ENCODE peak calls at places on chromosomes 13 and 19, in eight cellular contexts. S is CD8-positive, alpha-beta memory T cell; P is activated T-helper 9 cell treated with anti-CD3 and anti-CD28 coated beads, Interleukin-2, amount 50 U/mL, for 16 hours; I is PC-3; U is HS-27A; O is endodermal cell; C is fibroblast of lung; H is substantia nigra. J is an unnamed sample.

GRCh38 chr19:18915639-18916038 is 3.5 kb downstream of the COPE start:
- DNase-seq in O (peak; percentile 87), H (peak; percentile 74), C (peak; percentile 47), P (no peak), S (no peak), I (peak; percentile 55), U (no peak), J (peak; percentile 71)

GRCh38 chr13:50845211-50845610 is 1.7 kb upstream of the DLEU7 start:
- DNase-seq in O (no peak), P (no peak), S (no peak), I (no peak), C (peak; percentile 18), H (no peak), U (no peak), J (no peak)

GRCh38 chr19:4575267-4575793 is 15.8 kb upstream of the SEMA6B start:
- DNase-seq in C (peak; percentile 97), P (no peak), S (no peak), I (peak; percentile 90), O (peak; percentile 96), U (peak; percentile 91), H (no peak), J (peak; percentile 62)

GRCh38 chr19:30447276-30447870 is 75.2 kb downstream of the ZNF536 start:
- DNase-seq in I (no peak), O (no peak), H (no peak), P (no peak), S (no peak), C (no peak), U (no peak), J (no peak)

GRCh38 chr13:23980160-23980551 is 82.9 kb upstream of the C1QTNF9B start:
- DNase-seq in C (peak; percentile 76), O (peak; percentile 93), U (no peak), I (peak; percentile 63), S (peak; percentile 89), P (peak; percentile 81), H (peak; percentile 84), J (peak; percentile 65)

GRCh38 chr13:99876651-99877050 is 94.9 kb downstream of the ZIC5 start:
- DNase-seq in P (no peak), U (no peak), S (no peak), O (no peak), I (no peak), C (no peak), H (no peak), J (no peak)

GRCh38 chr19:782195-783043 is 14.8 kb upstream of the PTBP1 start:
- DNase-seq in I (peak; percentile 86), U (peak; percentile 68), O (peak; percentile 86), P (no peak), H (no peak), C (peak; percentile 33), S (no peak), J (no peak)

GRCh38 chr19:50949792-50950320 is 3.0 kb downstream of the KLK5 start:
- DNase-seq in C (no peak), I (no peak), H (no peak), U (no peak), S (no peak), O (peak; percentile 55), P (no peak), J (no peak)

GRCh38 chr19:46976845-46977320 is 42.8 kb upstream of the NPAS1 start:
- DNase-seq in H (no peak), P (no peak), C (peak; percentile 49), U (peak; percentile 84), I (no peak), S (no peak), O (peak; percentile 94), J (no peak)

GRCh38 chr19:36686365-36687213 is 823 bp upstream of the ZNF567 start:
- DNase-seq in P (no peak), S (no peak), U (no peak), C (peak; percentile 12), I (peak; percentile 2), H (no peak), O (peak; percentile 52), J (peak; percentile 33)

GRCh38 chr19:47186337-47187022 is 44.5 kb downstream of the BBC3 start:
- DNase-seq in H (no peak), U (no peak), I (no peak), C (no peak), S (peak; percentile 91), P (peak; percentile 59), O (no peak), J (no peak)

GRCh38 chr13:21435710-21436151 is 23.4 kb downstream of the ZDHHC20 start:
- DNase-seq in U (peak; percentile 36), S (no peak), I (peak; percentile 62), C (peak; percentile 85), H (peak; percentile 42), P (peak; percentile 6), O (no peak), J (peak; percentile 12)

GRCh38 chr13:43697323-43697722 is 89.4 kb downstream of the ENOX1 start:
- DNase-seq in I (no peak), C (no peak), U (no peak), S (no peak), H (no peak), P (no peak), O (no peak), J (no peak)

GRCh38 chr19:50449236-50449899 is 16.7 kb downstream of the MYBPC2 start:
- DNase-seq in H (no peak), C (no peak), S (no peak), O (no peak), P (no peak), U (no peak), I (peak; percentile 21), J (no peak)

GRCh38 chr19:11284535-11284934 is 11.4 kb upstream of the TSPAN16 start:
- DNase-seq in S (no peak), I (no peak), P (no peak), H (no peak), O (no peak), C (no peak), U (no peak), J (no peak)

GRCh38 chr13:113853518-113854237 is 10.2 kb downstream of the GAS6 start:
- DNase-seq in C (peak; percentile 65), H (no peak), P (no peak), U (no peak), S (no peak), O (peak; percentile 35), I (no peak), J (no peak)